ENCODE peak calls at places on chromosomes 3 and 15, in five cellular contexts. U, W, X, M and T are unnamed samples.
A peak's percentile ranks its signal among the peaks of the same experiment; 100 is the strongest.

GRCh38 chr3:123287962-123288302 is 86.2 kb downstream of the SEC22A start:
- DNase-seq in U (no peak), W (no peak), X (no peak), M (no peak), T (no peak)

GRCh38 chr3:112688819-112689218 is 47.9 kb upstream of the CCDC80 start:
- DNase-seq in U (no peak), W (no peak), X (no peak), M (no peak), T (no peak)

GRCh38 chr15:80536231-80536630 is 132.0 kb downstream of the ARNT2 start:
- DNase-seq in U (no peak), W (no peak), X (no peak), M (no peak), T (no peak)

GRCh38 chr3:129614435-129614834 is 8.0 kb upstream of the PLXND1 start:
- DNase-seq in U (no peak), W (no peak), X (no peak), M (no peak), T (no peak)

GRCh38 chr3:129897026-129897425 is 3.5 kb upstream of the TMCC1 start:
- DNase-seq in U (no peak), W (no peak), X (no peak), M (no peak), T (no peak)

GRCh38 chr3:177196473-177197040 is 725 bp downstream of the TBL1XR1 start:
- DNase-seq in U (peak; percentile 51), W (peak; percentile 58), X (peak; percentile 46), M (no peak), T (peak; percentile 48)

GRCh38 chr15:101027273-101027901 is 108.2 kb downstream of the LRRK1 start:
- DNase-seq in U (peak; percentile 34), W (no peak), X (no peak), M (no peak), T (no peak)

GRCh38 chr3:105906345-105906744 is 37.5 kb upstream of the CBLB start:
- DNase-seq in U (no peak), W (no peak), X (no peak), M (no peak), T (peak; percentile 1)

GRCh38 chr3:175342196-175342595 is 483.1 kb downstream of the NAALADL2 start:
- DNase-seq in U (no peak), W (no peak), X (no peak), M (no peak), T (peak; percentile 69)

GRCh38 chr3:55322649-55323048 is 164.5 kb downstream of the WNT5A start:
- DNase-seq in U (no peak), W (no peak), X (no peak), M (no peak), T (peak; percentile 35)

GRCh38 chr15:65870889-65871533 is 1.7 kb downstream of the RAB11A start:
- DNase-seq in U (no peak), W (peak; percentile 54), X (peak; percentile 62), M (no peak), T (peak; percentile 70)

GRCh38 chr3:123202451-123202850 is 708 bp downstream of the SEC22A start:
- DNase-seq in U (no peak), W (peak; percentile 12), X (no peak), M (no peak), T (no peak)

GRCh38 chr15:62624541-62625399 is 417.8 kb upstream of the TPM1 start:
- DNase-seq in U (peak; percentile 39), W (peak; percentile 56), X (peak; percentile 91), M (no peak), T (peak; percentile 79)

GRCh38 chr15:31341501-31342195 is 15.0 kb downstream of the KLF13 start:
- DNase-seq in U (no peak), W (no peak), X (no peak), M (no peak), T (no peak)
- H3K4me3 ChIP-seq in U (no peak overlapping the region), W (no peak overlapping the region), X (no peak overlapping the region), M (no peak overlapping the region), T (no peak overlapping the region)

GRCh38 chr3:14691239-14691638 is 16.3 kb downstream of the C3orf20 start:
- DNase-seq in U (no peak), W (no peak), X (no peak), M (no peak), T (no peak)

GRCh38 chr3:14691719-14692118 is 16.8 kb downstream of the C3orf20 start:
- DNase-seq in U (no peak), W (no peak), X (no peak), M (no peak), T (no peak)

GRCh38 chr3:14687360-14687759 is 12.4 kb downstream of the C3orf20 start:
- DNase-seq in U (no peak), W (no peak), X (no peak), M (no peak), T (no peak)

GRCh38 chr3:14689247-14689980 is 14.5 kb downstream of the C3orf20 start:
- DNase-seq in U (no peak), W (no peak), X (no peak), M (no peak), T (no peak)

GRCh38 chr3:14688525-14688924 is 13.6 kb downstream of the C3orf20 start:
- DNase-seq in U (no peak), W (no peak), X (no peak), M (no peak), T (no peak)
- H3K4me3 ChIP-seq in U (no peak overlapping the region), W (no peak overlapping the region), X (no peak overlapping the region), M (no peak overlapping the region), T (no peak overlapping the region)

GRCh38 chr15:75199347-75199976 is 2.2 kb upstream of the C15orf39 start:
- DNase-seq in U (no peak), W (no peak), X (no peak), M (no peak), T (no peak)

GRCh38 chr15:75200391-75200764 is 1.3 kb upstream of the C15orf39 start:
- DNase-seq in U (no peak), W (no peak), X (no peak), M (no peak), T (no peak)

GRCh38 chr15:75202251-75203016 is 752 bp downstream of the C15orf39 start:
- DNase-seq in U (peak; percentile 80), W (peak; percentile 59), X (peak; percentile 93), M (peak; percentile 63), T (peak; percentile 61)

GRCh38 chr15:75201609-75202250 is at the start of gene C15orf39:
- DNase-seq in U (peak; percentile 76), W (peak; percentile 61), X (peak; percentile 87), M (peak; percentile 42), T (peak; percentile 69)

GRCh38 chr15:75200765-75201608 is 695 bp upstream of the C15orf39 start:
- DNase-seq in U (no peak), W (peak; percentile 26), X (peak; percentile 52), M (no peak), T (peak; percentile 23)
- H3K4me3 ChIP-seq in U (peak overlapping the region; percentile 82), W (peak overlapping the region; percentile 79), X (peak overlapping the region; percentile 91), M (peak overlapping the region; percentile 98), T (peak overlapping the region; percentile 60)

DNA sequence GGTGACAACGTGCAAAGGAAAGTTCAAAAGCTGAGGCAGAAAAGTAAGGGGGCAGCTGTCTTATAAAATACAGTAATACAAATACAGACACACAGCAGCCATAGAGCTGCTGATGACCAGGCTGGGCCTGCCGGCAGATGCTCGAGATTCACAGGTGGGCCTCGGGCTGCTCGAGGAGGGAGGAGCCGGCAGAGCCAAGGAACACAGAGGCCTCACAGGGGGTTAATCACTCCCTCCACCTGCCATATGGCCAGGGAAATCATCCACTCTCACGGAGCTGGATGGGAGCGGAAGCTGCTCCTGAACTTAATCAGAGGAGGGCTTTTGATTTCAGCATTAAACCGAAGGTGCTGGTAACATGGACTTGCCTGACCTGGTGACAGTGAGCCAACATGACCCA is 29.6 kb upstream of the MGLL start:
- DNase-seq in U (no peak), W (no peak), X (no peak), M (no peak), T (no peak)
- H3K4me3 ChIP-seq in U (no peak overlapping the region), W (no peak overlapping the region), X (no peak overlapping the region), M (no peak overlapping the region), T (no peak overlapping the region)

GRCh38 chr3:134918448-134918847 is 123.4 kb downstream of the EPHB1 start:
- DNase-seq in U (no peak), W (no peak), X (no peak), M (no peak), T (no peak)
- H3K4me3 ChIP-seq in U (no peak overlapping the region), W (no peak overlapping the region), X (no peak overlapping the region), M (no peak overlapping the region), T (no peak overlapping the region)

GRCh38 chr3:170057550-170057949 is 19.8 kb downstream of the GPR160 start:
- DNase-seq in U (no peak), W (no peak), X (no peak), M (no peak), T (no peak)
- H3K4me3 ChIP-seq in U (no peak overlapping the region), W (no peak overlapping the region), X (no peak overlapping the region), M (no peak overlapping the region), T (no peak overlapping the region)

GRCh38 chr3:150722267-150722666 is 18.5 kb upstream of the ERICH6 start:
- DNase-seq in U (no peak), W (no peak), X (no peak), M (no peak), T (no peak)

GRCh38 chr3:150725548-150725947 is 21.8 kb upstream of the ERICH6 start:
- DNase-seq in U (no peak), W (no peak), X (no peak), M (no peak), T (no peak)

GRCh38 chr3:150723946-150724345 is 20.2 kb upstream of the ERICH6 start:
- DNase-seq in U (no peak), W (no peak), X (no peak), M (no peak), T (no peak)

GRCh38 chr3:150720444-150720843 is 16.7 kb upstream of the ERICH6 start:
- DNase-seq in U (no peak), W (no peak), X (no peak), M (no peak), T (no peak)

GRCh38 chr3:150721285-150722130 is 17.8 kb upstream of the ERICH6 start:
- DNase-seq in U (no peak), W (peak; percentile 76), X (peak; percentile 77), M (no peak), T (peak; percentile 48)
- H3K4me3 ChIP-seq in U (no peak overlapping the region), W (no peak overlapping the region), X (no peak overlapping the region), M (no peak overlapping the region), T (no peak overlapping the region)